ENCODE peak calls at places on chromosomes 11 and 22, in eight cellular contexts. B, U, Y, V, F, K, G and J are unnamed samples. For H3K36me3, the result is how much of the 10 kb centered on the place peaks cover.

GRCh38 chr11:93089474-93090102 is 108.2 kb downstream of the SLC36A4 start:
- DNase-seq in B (no peak), U (no peak), Y (peak), V (no peak), F (peak), K (peak), G (no peak), J (no peak)

GRCh38 chr11:68099474-68100405 is 21.4 kb downstream of the CHKA start:
- DNase-seq in B (peak), U (peak), Y (peak), V (peak), F (peak), K (no peak), G (no peak), J (no peak)

GRCh38 chr22:46262449-46263207 is 515 bp downstream of the PKDREJ start:
- DNase-seq in B (peak), U (peak), Y (no peak), V (no peak), F (peak), K (peak), G (no peak), J (peak)

GRCh38 chr22:40665312-40665711 is 14.0 kb upstream of the MCHR1 start:
- DNase-seq in B (no peak), U (no peak), Y (no peak), V (no peak), F (peak), K (no peak), G (peak), J (no peak)

GRCh38 chr11:9379046-9379445 is 5.4 kb upstream of the IPO7 start:
- DNase-seq in B (no peak), U (no peak), Y (no peak), V (no peak), F (no peak), K (no peak), G (no peak), J (no peak)

GRCh38 chr22:43213066-43213465 is 26.1 kb upstream of the TTLL12 start:
- DNase-seq in B (no peak), U (no peak), Y (no peak), V (no peak), F (no peak), K (peak), G (no peak), J (peak)

GRCh38 chr11:68974421-68975194 is 6.2 kb downstream of the MRGPRD start:
- DNase-seq in B (peak), U (peak), Y (peak), V (no peak), F (no peak), K (no peak), G (no peak), J (peak)

GRCh38 chr11:65301491-65302329 is 13.0 kb upstream of the CDC42EP2 start:
- DNase-seq in B (peak), U (peak), Y (no peak), V (no peak), F (no peak), K (peak), G (no peak), J (peak)

GRCh38 chr11:9565822-9566560 is 7.5 kb upstream of the WEE1 start:
- DNase-seq in B (no peak), U (no peak), Y (no peak), V (peak), F (peak), K (peak), G (peak), J (no peak)

GRCh38 chr11:62732830-62733229 is 4.5 kb downstream of the TTC9C start:
- DNase-seq in B (no peak), U (no peak), Y (peak), V (no peak), F (no peak), K (no peak), G (no peak), J (no peak)

GRCh38 chr22:31526275-31526674 is 29.9 kb downstream of the SFI1 start:
- DNase-seq in B (no peak), U (no peak), Y (no peak), V (no peak), F (no peak), K (no peak), G (no peak), J (no peak)

GRCh38 chr11:8235925-8236324 is 27.8 kb downstream of the LMO1 start:
- DNase-seq in B (peak), U (no peak), Y (no peak), V (no peak), F (no peak), K (no peak), G (no peak), J (peak)

GRCh38 chr22:39574779-39575551 is 4.4 kb downstream of the CACNA1I start:
- DNase-seq in B (no peak), U (no peak), Y (no peak), V (no peak), F (peak), K (no peak), G (no peak), J (no peak)

GRCh38 chr11:22707119-22707899 is 40.9 kb downstream of the GAS2 start:
- DNase-seq in B (no peak), U (no peak), Y (no peak), V (no peak), F (peak), K (no peak), G (no peak), J (no peak)

DNA sequence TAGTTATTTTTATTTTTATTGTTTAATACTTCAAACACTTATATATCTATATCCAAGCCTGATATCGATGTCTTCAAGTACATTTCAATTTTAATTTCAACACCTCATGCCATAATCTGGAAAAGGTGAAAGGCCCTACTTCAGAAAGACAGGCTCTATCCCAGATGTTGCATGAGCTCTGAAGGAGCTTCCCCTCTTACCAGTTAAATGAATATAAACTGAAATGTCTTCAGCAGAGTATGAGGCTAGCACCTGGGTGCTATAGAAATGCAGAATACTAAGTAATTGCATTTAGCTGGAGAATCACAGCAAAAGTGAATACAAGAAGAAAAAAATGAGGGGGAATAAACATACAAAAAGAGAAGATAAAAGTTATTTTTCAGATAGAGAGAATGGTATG is 11.5 kb upstream of the GRIA4 start:
- DNase-seq in B (no peak), U (no peak), Y (no peak), V (no peak), F (no peak), K (no peak), G (no peak), J (no peak)
- H3K36me3 ChIP-seq in B (under half), U (under half), Y (under half), V (under half), F (under half), K (under half), G (under half), J (under half)

DNA sequence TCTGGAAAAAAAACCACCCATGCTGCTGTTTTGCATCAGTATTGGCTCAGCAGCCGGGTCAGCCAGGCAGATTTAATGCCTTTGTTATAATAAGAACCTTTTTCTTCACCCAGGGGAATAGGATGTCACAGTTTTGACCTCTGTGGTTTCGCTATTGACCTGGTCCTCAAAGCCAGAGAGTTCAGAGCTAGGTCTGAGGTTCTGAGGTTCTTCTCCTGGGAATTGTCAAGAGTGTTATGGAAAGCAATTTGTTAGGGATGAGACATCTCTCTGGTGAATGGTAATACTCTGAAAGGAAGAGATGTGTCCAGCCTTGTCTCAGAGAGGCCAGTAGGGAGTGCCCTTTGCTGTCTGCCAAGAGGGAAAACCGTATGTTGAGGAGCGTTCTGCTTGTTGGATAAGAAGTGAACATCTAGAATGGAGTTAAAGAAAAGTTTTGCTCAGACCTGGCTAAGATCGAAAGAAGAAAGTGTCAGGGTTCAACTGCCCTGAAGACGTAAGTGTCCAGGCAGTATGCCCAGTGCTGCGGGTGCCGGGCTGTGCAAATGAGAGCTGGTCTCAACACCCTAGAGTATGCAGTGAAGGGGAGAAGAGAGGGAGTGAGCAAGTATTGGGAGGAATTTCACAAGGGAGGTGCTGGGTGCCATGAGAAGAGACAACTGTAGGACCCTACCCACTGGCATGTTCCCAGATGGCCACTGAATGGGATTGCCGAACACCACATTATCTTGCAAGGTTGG is 150.9 kb upstream of the TTC12 start:
- DNase-seq in B (no peak), U (no peak), Y (no peak), V (no peak), F (no peak), K (no peak), G (no peak), J (peak)
- TF ChIP-seq CTCF in B (no peak), U (no peak), Y (no peak), V (no peak), F (no peak), K (no peak), G (no peak), J (no peak)

GRCh38 chr22:22897036-22897435 is 9.4 kb downstream of the IGLL5 start:
- DNase-seq in B (no peak), U (peak), Y (no peak), V (no peak), F (no peak), K (no peak), G (no peak), J (no peak)

GRCh38 chr22:22895776-22896445 is 8.3 kb downstream of the IGLL5 start:
- DNase-seq in B (no peak), U (peak), Y (no peak), V (no peak), F (no peak), K (no peak), G (no peak), J (no peak)

GRCh38 chr22:22896601-22897000 is 9.0 kb downstream of the IGLL5 start:
- DNase-seq in B (no peak), U (no peak), Y (no peak), V (no peak), F (no peak), K (no peak), G (no peak), J (no peak)

GRCh38 chr22:22894740-22895731 is 7.4 kb downstream of the IGLL5 start:
- DNase-seq in B (no peak), U (peak), Y (peak), V (no peak), F (no peak), K (no peak), G (no peak), J (no peak)

DNA sequence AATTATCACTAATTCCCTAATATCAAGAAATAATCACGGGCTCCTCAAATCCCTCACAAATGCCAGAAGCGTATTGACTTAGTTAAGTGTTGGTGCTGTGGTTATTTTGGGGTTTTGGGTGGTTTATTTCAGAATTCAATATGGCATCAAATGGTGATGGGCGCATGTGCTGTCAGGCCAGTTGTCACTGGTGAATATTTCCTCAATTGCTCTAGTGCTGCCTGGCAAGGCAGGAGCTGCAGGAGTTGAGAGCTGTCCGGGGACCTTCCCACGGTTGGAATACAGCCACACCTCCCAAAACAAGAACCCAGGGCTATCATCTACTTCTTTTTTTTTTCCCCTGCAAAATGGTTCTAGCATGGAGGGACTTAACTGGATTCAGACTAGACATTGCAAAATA is 10.3 kb downstream of the IGLL5 start:
- DNase-seq in B (no peak), U (no peak), Y (no peak), V (no peak), F (no peak), K (no peak), G (no peak), J (no peak)
- H3K36me3 ChIP-seq in B (under half), U (under half), Y (half or more), V (under half), F (under half), K (under half), G (under half), J (under half)

GRCh38 chr11:76553554-76554476 is 109.0 kb downstream of the EMSY start:
- DNase-seq in B (no peak), U (no peak), Y (no peak), V (no peak), F (no peak), K (no peak), G (no peak), J (no peak)

GRCh38 chr11:76554767-76555166 is 109.9 kb downstream of the EMSY start:
- DNase-seq in B (no peak), U (no peak), Y (no peak), V (no peak), F (no peak), K (no peak), G (no peak), J (no peak)

GRCh38 chr11:76552987-76553386 is 108.2 kb downstream of the EMSY start:
- DNase-seq in B (no peak), U (no peak), Y (no peak), V (no peak), F (no peak), K (no peak), G (no peak), J (no peak)

GRCh38 chr11:76550781-76551180 is 106.0 kb downstream of the EMSY start:
- DNase-seq in B (no peak), U (no peak), Y (no peak), V (no peak), F (no peak), K (no peak), G (no peak), J (no peak)

GRCh38 chr11:76551400-76551799 is 106.6 kb downstream of the EMSY start:
- DNase-seq in B (no peak), U (no peak), Y (peak), V (no peak), F (no peak), K (no peak), G (no peak), J (no peak)
- TF ChIP-seq CTCF in B (peak), U (peak), Y (peak), V (no peak), F (peak), K (no peak), G (peak), J (no peak)

DNA sequence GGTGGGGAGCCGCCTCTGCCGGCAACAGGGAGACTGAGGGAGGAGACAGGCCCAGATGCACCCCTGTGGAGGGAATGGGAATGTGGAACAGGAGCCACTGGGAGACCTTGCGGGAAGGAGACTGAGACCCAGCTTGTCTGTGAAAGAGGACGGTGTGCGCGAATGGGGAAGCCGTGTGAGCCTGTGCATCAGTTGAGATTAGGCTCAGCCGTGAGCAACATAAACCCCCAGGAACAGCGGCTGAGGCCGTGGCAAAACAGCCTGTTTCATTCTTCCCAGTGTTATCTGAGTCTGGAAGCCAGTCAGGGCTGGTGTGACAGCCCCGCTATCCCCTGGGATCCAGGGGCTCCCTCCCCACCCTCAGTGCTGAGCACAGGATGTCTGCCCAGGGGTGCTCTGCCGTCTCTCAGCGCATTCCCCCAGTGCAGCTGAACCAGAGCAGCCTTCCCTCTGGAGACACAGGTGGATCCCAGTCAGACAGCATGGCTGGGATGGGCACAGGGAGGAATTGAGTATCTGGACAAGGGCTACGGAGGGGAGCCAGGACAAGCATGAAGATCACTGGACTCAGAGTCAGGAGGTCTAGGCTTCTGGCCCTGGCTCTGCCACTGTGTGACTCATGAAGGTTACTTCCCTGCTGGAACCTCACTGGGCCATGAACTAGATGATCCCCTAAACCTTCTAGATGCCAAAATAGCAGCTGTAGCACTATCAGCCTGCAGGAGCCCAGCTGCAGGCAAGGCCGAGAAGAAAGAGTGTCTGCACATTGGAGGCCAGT is 8.5 kb downstream of the OAF start:
- DNase-seq in B (no peak), U (no peak), Y (no peak), V (no peak), F (no peak), K (peak), G (no peak), J (no peak)
- H3K36me3 ChIP-seq in B (under half), U (under half), Y (under half), V (under half), F (under half), K (under half), G (under half), J (under half)

GRCh38 chr11:70944636-70945035 is 307.7 kb downstream of the SHANK2 start:
- DNase-seq in B (no peak), U (no peak), Y (no peak), V (no peak), F (no peak), K (no peak), G (no peak), J (no peak)
- TF ChIP-seq CTCF in B (no peak), U (no peak), Y (peak), V (no peak), F (no peak), K (peak), G (no peak), J (no peak)

GRCh38 chr11:3043315-3043871 is 13.8 kb downstream of the CARS1 start:
- DNase-seq in B (no peak), U (no peak), Y (no peak), V (peak), F (peak), K (no peak), G (peak), J (peak)

GRCh38 chr11:3042496-3043314 is 14.5 kb downstream of the CARS1 start:
- DNase-seq in B (no peak), U (no peak), Y (no peak), V (no peak), F (no peak), K (no peak), G (no peak), J (peak)

GRCh38 chr11:3044915-3045314 is 12.3 kb downstream of the CARS1 start:
- DNase-seq in B (no peak), U (no peak), Y (no peak), V (no peak), F (no peak), K (no peak), G (no peak), J (peak)

GRCh38 chr11:3046190-3046589 is 11.0 kb downstream of the CARS1 start:
- DNase-seq in B (no peak), U (no peak), Y (no peak), V (no peak), F (no peak), K (peak), G (no peak), J (peak)

DNA sequence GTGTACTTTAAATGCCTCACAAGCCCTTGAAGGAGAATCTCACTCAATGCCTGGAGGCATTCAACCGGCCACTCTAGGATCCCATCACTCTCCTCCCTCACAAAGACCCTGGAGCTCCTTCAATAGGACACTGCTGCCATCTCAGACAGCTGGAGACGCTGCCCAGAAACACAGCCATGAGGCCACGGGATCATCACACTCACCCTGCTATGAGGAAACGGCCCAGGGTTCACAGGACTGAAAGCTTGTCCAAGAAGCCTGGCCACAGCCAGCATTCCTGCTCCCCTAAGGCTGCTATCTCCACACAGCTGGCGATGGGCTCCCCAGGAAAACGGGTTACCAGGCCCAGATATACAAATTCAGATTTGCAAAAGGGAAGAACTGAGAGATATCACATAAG is 13.2 kb downstream of the CARS1 start:
- DNase-seq in B (no peak), U (no peak), Y (no peak), V (no peak), F (peak), K (no peak), G (no peak), J (peak)
- H3K36me3 ChIP-seq in B (half or more), U (under half), Y (half or more), V (under half), F (under half), K (under half), G (under half), J (under half)